ENCODE peak calls at places on chromosome 6, in four cellular contexts. D, B, O and L are unnamed samples.

GRCh38 chr6:150445486-150445885 is 76.7 kb downstream of the IYD start:
- DNase-seq in O (no peak), D (no peak), B (no peak), L (no peak)

GRCh38 chr6:85747654-85748053 is 105.0 kb upstream of the SYNCRIP start:
- DNase-seq in D (no peak), O (no peak), B (no peak), L (no peak)

GRCh38 chr6:17865798-17866725 is 121.4 kb downstream of the KIF13A start:
- DNase-seq in O (peak), B (peak), D (no peak), L (no peak)

GRCh38 chr6:157865249-157865648 is 42.2 kb downstream of the SNX9 start:
- DNase-seq in D (no peak), B (no peak), O (no peak), L (peak)

GRCh38 chr6:114312931-114313330 is 29.9 kb downstream of the HS3ST5 start:
- DNase-seq in B (no peak), O (no peak), D (no peak), L (no peak)

GRCh38 chr6:69866351-69867074 is at the start of gene COL19A1:
- DNase-seq in B (peak), D (peak), O (no peak), L (peak)

GRCh38 chr6:154370545-154370944 is 13.9 kb upstream of the IPCEF1 start:
- DNase-seq in O (no peak), B (no peak), D (no peak), L (peak)

GRCh38 chr6:143055213-143055612 is 5.5 kb upstream of the AIG1 start:
- DNase-seq in O (no peak), D (no peak), B (no peak), L (no peak)

GRCh38 chr6:146868671-146869209 is 270.0 kb downstream of the ADGB start:
- DNase-seq in D (no peak), B (no peak), O (no peak), L (no peak)

GRCh38 chr6:132520953-132521352 is 8.0 kb upstream of the STX7 start:
- DNase-seq in D (no peak), O (no peak), B (no peak), L (no peak)

GRCh38 chr6:98416027-98416426 is 418.3 kb upstream of the POU3F2 start:
- DNase-seq in O (no peak), B (no peak), D (no peak), L (no peak)

GRCh38 chr6:87212596-87212995 is 57.2 kb downstream of the ZNF292 start:
- DNase-seq in D (no peak), O (no peak), B (no peak), L (no peak)

GRCh38 chr6:104711371-104711770 is 148.3 kb downstream of the HACE1 start:
- DNase-seq in O (no peak), D (no peak), B (no peak), L (no peak)

GRCh38 chr6:132167966-132168365 is 216.8 kb upstream of the CCN2 start:
- DNase-seq in O (no peak), D (no peak), B (no peak), L (no peak)

GRCh38 chr6:122484760-122485159 is 13.2 kb upstream of the SERINC1 start:
- DNase-seq in B (no peak), O (no peak), D (no peak), L (no peak)

GRCh38 chr6:19804362-19805145 is 32.6 kb upstream of the ID4 start:
- DNase-seq in B (peak), O (peak), D (no peak), L (peak)

GRCh38 chr6:109977791-109978173 is 329 bp upstream of the GPR6 start:
- DNase-seq in B (no peak), O (no peak), D (no peak), L (no peak)

GRCh38 chr6:161919711-161920110 is 645.9 kb upstream of the AGPAT4 start:
- DNase-seq in O (no peak), D (no peak), B (no peak), L (no peak)

GRCh38 chr6:85751374-85752055 is 108.8 kb upstream of the SYNCRIP start:
- DNase-seq in B (no peak), D (no peak), O (no peak), L (peak)

GRCh38 chr6:119449253-119450156 is 99.9 kb upstream of the MAN1A1 start:
- DNase-seq in B (no peak), D (no peak), O (no peak), L (no peak)

GRCh38 chr6:52511572-52512151 is 65.2 kb downstream of the TRAM2 start:
- DNase-seq in B (no peak), D (no peak), O (no peak), L (no peak)

GRCh38 chr6:49923826-49924225 is 40.1 kb downstream of the DEFB114 start:
- DNase-seq in D (no peak), B (no peak), O (no peak), L (peak)

GRCh38 chr6:159168536-159169192 is 536 bp upstream of the FNDC1 start:
- DNase-seq in B (peak), O (peak), D (no peak), L (no peak)

GRCh38 chr6:128882991-128883571 is at the start of gene LAMA2:
- DNase-seq in D (no peak), O (peak), B (peak), L (peak)

GRCh38 chr6:168060521-168060931 is 18.5 kb downstream of the FRMD1 start:
- DNase-seq in O (peak), B (peak), D (no peak), L (peak)

GRCh38 chr6:108744996-108745395 is 103.2 kb upstream of the ARMC2 start:
- DNase-seq in B (no peak), O (no peak), D (no peak), L (no peak)

GRCh38 chr6:3751019-3751729 is at the start of gene PXDC1:
- DNase-seq in B (peak), D (peak), O (no peak), L (no peak)

GRCh38 chr6:152099816-152100618 is 292.5 kb downstream of the ESR1 start:
- DNase-seq in D (no peak), B (peak), O (no peak), L (peak)

GRCh38 chr6:3943373-3943772 is 94.2 kb downstream of the FAM50B start:
- DNase-seq in B (no peak), O (no peak), D (no peak), L (no peak)

DNA sequence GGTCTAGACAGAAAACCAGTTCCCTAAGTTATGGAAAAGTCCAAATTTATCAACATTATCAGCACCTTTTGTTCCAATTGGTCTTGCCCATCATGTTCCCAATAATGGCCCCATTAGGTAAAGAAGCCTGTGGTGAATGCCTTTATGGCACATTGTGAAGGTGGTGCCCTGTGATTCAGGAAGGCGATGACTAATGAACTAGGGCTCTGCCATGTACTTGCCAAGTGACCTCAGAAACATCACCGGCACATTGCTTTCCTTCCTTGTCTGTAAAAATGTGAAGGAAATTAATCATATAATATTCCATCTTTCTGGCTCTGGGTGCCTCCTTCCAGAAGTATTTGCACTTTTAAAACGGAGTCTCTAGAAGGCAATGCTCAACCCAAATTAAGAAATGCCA is 132.3 kb downstream of the UNC5CL start:
- DNase-seq in O (no peak), D (no peak), B (no peak), L (no peak)
- H3K27ac ChIP-seq in O (no peak), D (no peak), B (no peak), L (no peak)

GRCh38 chr6:14399635-14400034 is 282.1 kb downstream of the CD83 start:
- DNase-seq in O (no peak), D (no peak), B (no peak), L (no peak)

GRCh38 chr6:14398953-14399352 is 281.4 kb downstream of the CD83 start:
- DNase-seq in B (no peak), D (no peak), O (no peak), L (no peak)

GRCh38 chr6:14396826-14397517 is 279.4 kb downstream of the CD83 start:
- DNase-seq in B (no peak), D (no peak), O (peak), L (no peak)

GRCh38 chr6:14397518-14397901 is 279.9 kb downstream of the CD83 start:
- DNase-seq in D (no peak), B (no peak), O (no peak), L (no peak)

DNA sequence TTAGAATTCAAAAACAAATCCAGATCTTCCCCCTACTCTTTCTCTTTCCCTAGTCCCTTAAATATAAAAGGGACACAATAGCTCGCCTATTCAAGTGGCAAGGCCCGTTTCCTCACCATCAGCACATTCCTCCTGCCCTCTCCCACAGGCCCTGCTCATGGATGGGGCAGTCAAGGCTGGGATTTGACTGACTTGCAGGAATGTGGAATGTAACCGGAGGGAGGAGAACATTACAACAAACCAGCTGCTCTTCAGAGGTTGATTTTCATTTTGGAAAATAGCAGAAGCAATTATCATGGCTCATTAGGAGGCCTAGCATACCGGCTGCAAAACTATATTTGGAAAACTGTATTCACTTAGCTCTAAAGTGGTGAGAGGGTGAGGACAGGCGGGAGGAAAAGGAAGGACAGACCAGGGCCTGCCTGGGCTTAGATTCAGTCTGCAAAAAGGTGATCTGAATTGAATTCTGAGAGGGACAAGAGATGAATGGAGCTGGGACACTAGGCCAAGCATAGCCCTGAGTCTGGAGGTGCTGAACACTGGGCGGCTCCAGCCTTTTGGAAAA is 283.7 kb downstream of the CD83 start:
- DNase-seq in O (no peak), B (no peak), D (no peak), L (no peak)
- H3K27ac ChIP-seq in O (no peak), B (no peak), D (no peak), L (no peak)

DNA sequence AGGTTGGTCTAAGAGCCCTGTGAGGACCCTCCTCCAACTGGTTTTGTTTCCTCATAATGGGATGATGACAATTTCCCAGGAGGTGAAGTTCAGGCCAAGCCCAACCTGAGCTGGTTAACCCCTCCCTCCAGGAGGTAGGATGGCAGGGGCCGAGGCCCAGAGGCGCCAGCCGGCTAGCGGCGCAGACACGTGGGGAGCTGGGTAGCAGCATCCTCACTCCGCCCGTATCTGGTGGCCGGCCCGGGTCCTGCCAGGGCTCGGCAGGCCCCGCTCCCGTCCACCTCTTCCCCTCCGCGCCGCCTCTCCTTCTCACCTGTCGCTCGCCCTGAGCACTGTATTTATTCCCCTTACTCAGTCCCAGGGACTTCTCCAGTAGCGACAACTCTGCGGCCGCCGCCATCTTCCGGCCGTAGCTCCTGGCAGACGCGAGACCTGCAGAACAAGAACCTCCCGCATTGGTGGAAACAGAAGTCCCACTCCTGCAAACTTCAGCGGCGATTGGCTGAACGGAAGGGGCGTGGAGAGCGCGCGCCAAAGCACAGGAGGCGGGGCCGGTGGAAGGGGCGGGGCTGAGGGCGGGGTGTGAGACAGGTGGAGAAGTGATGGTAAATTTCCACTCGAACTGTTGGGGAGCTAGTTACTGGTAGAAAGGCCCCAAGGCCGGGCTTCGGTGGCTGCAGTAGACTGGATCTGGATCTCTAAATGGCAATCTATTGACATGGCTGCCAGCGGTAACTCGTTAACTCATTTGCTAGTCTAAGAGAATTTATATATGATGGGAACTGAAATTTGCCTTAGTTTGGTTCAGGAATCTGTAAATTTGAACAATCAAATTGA is at the start of gene EEF1E1:
- DNase-seq in D (peak), O (peak), B (peak), L (peak)
- H3K27ac ChIP-seq in D (peak), O (peak), B (peak), L (peak)

GRCh38 chr6:101395345-101395744 is 1.8 kb downstream of the GRIK2 start:
- DNase-seq in B (no peak), D (no peak), O (no peak), L (peak)

GRCh38 chr6:101391772-101392560 is 1.5 kb upstream of the GRIK2 start:
- DNase-seq in D (no peak), B (no peak), O (no peak), L (no peak)

GRCh38 chr6:101396552-101397173 is 3.2 kb downstream of the GRIK2 start:
- DNase-seq in O (peak), D (no peak), B (peak), L (peak)

GRCh38 chr6:101392561-101393230 is 812 bp upstream of the GRIK2 start:
- DNase-seq in O (no peak), B (no peak), D (no peak), L (peak)

GRCh38 chr6:101393291-101394251 is at the start of gene GRIK2:
- DNase-seq in B (no peak), O (no peak), D (no peak), L (peak)
- H3K27ac ChIP-seq in B (no peak), O (no peak), D (no peak), L (peak)

GRCh38 chr6:722608-723007 is 29.7 kb upstream of the EXOC2 start:
- DNase-seq in O (no peak), D (no peak), B (no peak), L (no peak)
- H3K27ac ChIP-seq in O (no peak), D (no peak), B (no peak), L (no peak)

GRCh38 chr6:36123270-36124139 is 6.8 kb upstream of the MAPK13 start:
- DNase-seq in O (peak), D (peak), B (peak), L (peak)
- H3K27ac ChIP-seq in O (peak), D (peak), B (no peak), L (no peak)

DNA sequence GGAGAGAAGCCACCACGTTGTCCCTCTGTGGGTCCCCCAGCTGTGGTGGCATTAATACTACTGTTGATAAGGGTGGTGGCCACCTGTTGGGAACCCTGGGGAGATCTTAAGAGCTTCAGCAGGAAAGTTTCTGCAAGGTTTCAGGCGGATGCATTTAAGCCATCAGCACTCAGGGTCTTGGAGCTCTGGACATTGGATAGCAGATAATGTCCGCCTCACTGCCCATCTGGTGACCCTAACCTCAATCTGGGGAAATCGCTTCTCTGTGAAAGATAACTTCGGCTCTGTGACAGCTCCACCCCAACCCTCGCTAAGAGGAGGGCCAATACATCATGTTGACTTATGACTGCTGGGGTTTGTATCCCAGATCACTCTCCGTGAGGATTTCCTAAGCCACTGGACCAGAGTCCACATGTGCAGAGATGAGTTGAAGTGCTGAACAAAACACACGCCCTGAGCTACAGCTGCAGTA is 92.9 kb downstream of the FOXC1 start:
- DNase-seq in B (no peak), O (no peak), D (no peak), L (no peak)
- H3K27ac ChIP-seq in B (peak), O (no peak), D (no peak), L (no peak)

GRCh38 chr6:106084973-106085686 is 1.0 kb upstream of the PRDM1 start:
- DNase-seq in B (no peak), D (no peak), O (no peak), L (no peak)
- H3K27ac ChIP-seq in B (no peak), D (no peak), O (peak), L (no peak)

DNA sequence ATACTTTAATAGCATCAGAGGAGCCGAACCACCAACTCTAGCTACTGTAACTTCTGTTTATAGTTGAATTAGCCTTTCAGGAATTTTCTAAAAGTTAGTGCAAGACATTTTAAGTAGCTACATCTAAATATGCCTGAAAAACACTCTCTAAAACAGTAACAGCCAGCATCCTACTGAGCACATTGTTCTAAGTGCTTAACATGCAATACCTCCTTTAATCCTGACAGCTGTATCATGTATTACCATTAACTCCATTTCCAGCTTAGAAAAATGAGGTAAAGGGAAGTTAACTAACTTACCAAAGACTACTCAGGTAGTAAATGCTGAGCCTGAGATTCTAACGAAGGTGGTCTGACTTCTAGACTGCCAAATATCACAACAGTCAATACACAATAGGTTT is 120.7 kb downstream of the DST start:
- DNase-seq in B (no peak), D (no peak), O (no peak), L (no peak)
- H3K27ac ChIP-seq in B (no peak), D (no peak), O (peak), L (no peak)

DNA sequence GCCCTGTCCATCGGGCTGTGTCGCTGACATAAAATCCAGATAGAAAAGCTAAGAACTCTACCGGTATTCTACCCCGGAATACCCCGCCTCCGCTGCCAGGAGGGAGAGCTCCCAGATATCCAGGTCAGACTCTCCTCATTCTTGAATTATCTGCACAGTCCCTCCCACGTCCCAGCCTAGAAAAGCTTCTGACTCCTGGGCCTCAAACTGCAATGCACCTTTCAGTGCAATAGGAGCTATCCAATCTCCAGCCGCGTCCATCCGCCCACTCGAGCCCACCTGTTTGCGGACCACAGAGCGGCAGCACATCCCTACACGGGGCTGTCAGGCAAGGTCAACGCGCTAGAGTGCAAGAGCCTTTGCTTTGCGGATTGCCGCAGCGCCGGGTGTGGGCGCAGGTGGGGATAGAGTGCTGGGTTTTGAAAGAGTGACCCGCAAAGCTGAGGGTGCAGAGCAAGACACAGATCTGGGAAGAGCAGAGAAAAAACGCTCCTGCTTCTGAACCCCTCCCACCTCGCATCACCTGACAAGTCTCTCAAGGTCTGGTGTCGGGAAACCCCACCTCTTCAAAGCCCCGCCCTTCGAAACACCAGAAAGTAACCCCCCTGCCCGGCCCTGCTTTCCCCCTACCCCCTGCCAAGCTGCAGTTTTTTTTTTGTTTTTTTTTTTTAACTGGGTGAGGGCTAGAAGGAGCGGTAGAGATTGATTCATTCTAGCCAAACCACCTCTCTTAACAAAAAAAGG is 1.3 kb downstream of the TAPBP start:
- DNase-seq in O (peak), B (peak), D (peak), L (peak)
- H3K27ac ChIP-seq in O (peak), B (no peak), D (peak), L (peak)